ENCODE peak calls at places on chromosomes 12 and 14, in eight cellular contexts. One of them, this sample, is unnamed.

GRCh38 chr12:79686171-79686570 is 4.6 kb downstream of the PAWR start:
- DNase-seq in naive thymus-derived CD4-positive, alpha-beta T cell: no peak
- DNase-seq in RWPE1: no peak
- DNase-seq in gastrocnemius medialis: no peak
- DNase-seq in substantia nigra: no peak
- DNase-seq in keratinocyte: no peak
- DNase-seq in heart left ventricle: no peak
- DNase-seq in transverse colon: no peak
- DNase-seq in this sample: no peak

GRCh38 chr12:105706321-105706972 is 376.0 kb downstream of the C12orf75 start:
- DNase-seq in transverse colon: no peak
- DNase-seq in RWPE1: no peak
- DNase-seq in gastrocnemius medialis: peak; percentile 82
- DNase-seq in naive thymus-derived CD4-positive, alpha-beta T cell: no peak
- DNase-seq in keratinocyte: no peak
- DNase-seq in heart left ventricle: peak; percentile 34
- DNase-seq in substantia nigra: no peak
- DNase-seq in this sample: no peak

GRCh38 chr12:43969882-43970281 is 134.0 kb downstream of the TMEM117 start:
- DNase-seq in heart left ventricle: no peak
- DNase-seq in gastrocnemius medialis: no peak
- DNase-seq in naive thymus-derived CD4-positive, alpha-beta T cell: no peak
- DNase-seq in transverse colon: no peak
- DNase-seq in keratinocyte: peak; percentile 52
- DNase-seq in RWPE1: peak; percentile 47
- DNase-seq in substantia nigra: no peak
- DNase-seq in this sample: peak; percentile 61

GRCh38 chr12:57610553-57611115 is 601 bp upstream of the ARHGEF25 start:
- DNase-seq in keratinocyte: no peak
- DNase-seq in heart left ventricle: peak; percentile 84
- DNase-seq in RWPE1: no peak
- DNase-seq in substantia nigra: no peak
- DNase-seq in transverse colon: peak; percentile 59
- DNase-seq in gastrocnemius medialis: no peak
- DNase-seq in naive thymus-derived CD4-positive, alpha-beta T cell: no peak
- DNase-seq in this sample: no peak

GRCh38 chr14:105411985-105412767 is 7.5 kb upstream of the MTA1 start:
- DNase-seq in keratinocyte: no peak
- DNase-seq in heart left ventricle: no peak
- DNase-seq in gastrocnemius medialis: no peak
- DNase-seq in naive thymus-derived CD4-positive, alpha-beta T cell: no peak
- DNase-seq in transverse colon: no peak
- DNase-seq in substantia nigra: no peak
- DNase-seq in RWPE1: no peak
- DNase-seq in this sample: no peak

GRCh38 chr14:98512501-98513251 is 759.3 kb downstream of the BCL11B start:
- DNase-seq in RWPE1: no peak
- DNase-seq in substantia nigra: no peak
- DNase-seq in gastrocnemius medialis: no peak
- DNase-seq in transverse colon: no peak
- DNase-seq in heart left ventricle: no peak
- DNase-seq in naive thymus-derived CD4-positive, alpha-beta T cell: no peak
- DNase-seq in keratinocyte: no peak
- DNase-seq in this sample: no peak

GRCh38 chr12:102824218-102824835 is 92.7 kb downstream of the PAH start:
- DNase-seq in naive thymus-derived CD4-positive, alpha-beta T cell: no peak
- DNase-seq in RWPE1: peak; percentile 33
- DNase-seq in gastrocnemius medialis: no peak
- DNase-seq in substantia nigra: no peak
- DNase-seq in keratinocyte: no peak
- DNase-seq in transverse colon: no peak
- DNase-seq in heart left ventricle: peak; percentile 30
- DNase-seq in this sample: no peak

GRCh38 chr12:10722502-10722904 is 620 bp downstream of the YBX3 start:
- DNase-seq in substantia nigra: no peak
- DNase-seq in heart left ventricle: peak; percentile 53
- DNase-seq in naive thymus-derived CD4-positive, alpha-beta T cell: peak; percentile 47
- DNase-seq in gastrocnemius medialis: no peak
- DNase-seq in keratinocyte: no peak
- DNase-seq in transverse colon: peak; percentile 43
- DNase-seq in RWPE1: peak; percentile 48
- DNase-seq in this sample: no peak

GRCh38 chr14:87013583-87013982 is 979.4 kb downstream of the GALC start:
- DNase-seq in keratinocyte: no peak
- DNase-seq in heart left ventricle: no peak
- DNase-seq in transverse colon: no peak
- DNase-seq in gastrocnemius medialis: no peak
- DNase-seq in RWPE1: no peak
- DNase-seq in substantia nigra: no peak
- DNase-seq in naive thymus-derived CD4-positive, alpha-beta T cell: no peak
- DNase-seq in this sample: no peak

GRCh38 chr14:70094631-70095030 is 94.1 kb downstream of the SLC8A3 start:
- DNase-seq in RWPE1: no peak
- DNase-seq in gastrocnemius medialis: no peak
- DNase-seq in heart left ventricle: no peak
- DNase-seq in naive thymus-derived CD4-positive, alpha-beta T cell: no peak
- DNase-seq in keratinocyte: no peak
- DNase-seq in substantia nigra: no peak
- DNase-seq in transverse colon: no peak
- DNase-seq in this sample: no peak

GRCh38 chr12:132364348-132364902 is 35.0 kb upstream of the GALNT9 start:
- DNase-seq in keratinocyte: no peak
- DNase-seq in substantia nigra: no peak
- DNase-seq in RWPE1: no peak
- DNase-seq in gastrocnemius medialis: no peak
- DNase-seq in heart left ventricle: no peak
- DNase-seq in transverse colon: no peak
- DNase-seq in naive thymus-derived CD4-positive, alpha-beta T cell: no peak
- DNase-seq in this sample: no peak

GRCh38 chr14:24895243-24895583 is 154.7 kb downstream of the STXBP6 start:
- DNase-seq in substantia nigra: no peak
- DNase-seq in gastrocnemius medialis: no peak
- DNase-seq in heart left ventricle: no peak
- DNase-seq in RWPE1: no peak
- DNase-seq in naive thymus-derived CD4-positive, alpha-beta T cell: no peak
- DNase-seq in transverse colon: no peak
- DNase-seq in keratinocyte: no peak
- DNase-seq in this sample: no peak

GRCh38 chr12:51947597-51947996 is 3.9 kb upstream of the ACVR1B start:
- DNase-seq in gastrocnemius medialis: no peak
- DNase-seq in keratinocyte: no peak
- DNase-seq in substantia nigra: no peak
- DNase-seq in RWPE1: no peak
- DNase-seq in naive thymus-derived CD4-positive, alpha-beta T cell: no peak
- DNase-seq in heart left ventricle: no peak
- DNase-seq in transverse colon: no peak
- DNase-seq in this sample: no peak

GRCh38 chr14:94458096-94458495 is 5.5 kb upstream of the SERPINA11 start:
- DNase-seq in gastrocnemius medialis: no peak
- DNase-seq in substantia nigra: no peak
- DNase-seq in RWPE1: no peak
- DNase-seq in keratinocyte: no peak
- DNase-seq in heart left ventricle: no peak
- DNase-seq in transverse colon: no peak
- DNase-seq in naive thymus-derived CD4-positive, alpha-beta T cell: no peak
- DNase-seq in this sample: no peak

GRCh38 chr12:122399592-122400373 is 22.7 kb downstream of the CLIP1 start:
- DNase-seq in gastrocnemius medialis: peak; percentile 97
- DNase-seq in RWPE1: peak; percentile 68
- DNase-seq in substantia nigra: no peak
- DNase-seq in naive thymus-derived CD4-positive, alpha-beta T cell: peak; percentile 72
- DNase-seq in keratinocyte: peak; percentile 75
- DNase-seq in heart left ventricle: peak; percentile 75
- DNase-seq in transverse colon: peak; percentile 55
- DNase-seq in this sample: peak; percentile 79

GRCh38 chr12:116539905-116540482 is 19.2 kb upstream of the MAP1LC3B2 start:
- DNase-seq in substantia nigra: no peak
- DNase-seq in heart left ventricle: peak; percentile 67
- DNase-seq in transverse colon: peak; percentile 38
- DNase-seq in gastrocnemius medialis: no peak
- DNase-seq in naive thymus-derived CD4-positive, alpha-beta T cell: no peak
- DNase-seq in RWPE1: no peak
- DNase-seq in keratinocyte: no peak
- DNase-seq in this sample: no peak

GRCh38 chr14:89469210-89470198 is 52.5 kb upstream of the FOXN3 start:
- DNase-seq in gastrocnemius medialis: no peak
- DNase-seq in substantia nigra: no peak
- DNase-seq in heart left ventricle: no peak
- DNase-seq in transverse colon: no peak
- DNase-seq in naive thymus-derived CD4-positive, alpha-beta T cell: no peak
- DNase-seq in RWPE1: no peak
- DNase-seq in keratinocyte: no peak
- DNase-seq in this sample: no peak

GRCh38 chr12:93483151-93483807 is 16.0 kb downstream of the MRPL42 start:
- DNase-seq in RWPE1: no peak
- DNase-seq in naive thymus-derived CD4-positive, alpha-beta T cell: no peak
- DNase-seq in substantia nigra: no peak
- DNase-seq in gastrocnemius medialis: no peak
- DNase-seq in keratinocyte: no peak
- DNase-seq in transverse colon: no peak
- DNase-seq in heart left ventricle: no peak
- DNase-seq in this sample: no peak

GRCh38 chr14:99505089-99505488 is 23.9 kb downstream of the CCNK start:
- DNase-seq in transverse colon: no peak
- DNase-seq in keratinocyte: no peak
- DNase-seq in naive thymus-derived CD4-positive, alpha-beta T cell: no peak
- DNase-seq in RWPE1: no peak
- DNase-seq in substantia nigra: no peak
- DNase-seq in heart left ventricle: no peak
- DNase-seq in gastrocnemius medialis: no peak
- DNase-seq in this sample: no peak

GRCh38 chr12:3018284-3019004 is 58.7 kb upstream of the TSPAN9 start:
- DNase-seq in substantia nigra: no peak
- DNase-seq in transverse colon: no peak
- DNase-seq in keratinocyte: no peak
- DNase-seq in naive thymus-derived CD4-positive, alpha-beta T cell: no peak
- DNase-seq in RWPE1: no peak
- DNase-seq in heart left ventricle: peak; percentile 15
- DNase-seq in gastrocnemius medialis: no peak
- DNase-seq in this sample: no peak

GRCh38 chr12:124449623-124450375 is 117.6 kb downstream of the NCOR2 start:
- DNase-seq in naive thymus-derived CD4-positive, alpha-beta T cell: no peak
- DNase-seq in substantia nigra: no peak
- DNase-seq in heart left ventricle: peak; percentile 26
- DNase-seq in gastrocnemius medialis: no peak
- DNase-seq in RWPE1: no peak
- DNase-seq in transverse colon: no peak
- DNase-seq in keratinocyte: no peak
- DNase-seq in this sample: no peak

GRCh38 chr12:113173081-113173698 is 12.1 kb downstream of the DDX54 start:
- DNase-seq in keratinocyte: no peak
- DNase-seq in substantia nigra: no peak
- DNase-seq in RWPE1: no peak
- DNase-seq in heart left ventricle: no peak
- DNase-seq in gastrocnemius medialis: no peak
- DNase-seq in transverse colon: no peak
- DNase-seq in naive thymus-derived CD4-positive, alpha-beta T cell: no peak
- DNase-seq in this sample: no peak

GRCh38 chr12:113172185-113172584 is 13.1 kb downstream of the DDX54 start:
- DNase-seq in gastrocnemius medialis: no peak
- DNase-seq in transverse colon: no peak
- DNase-seq in RWPE1: no peak
- DNase-seq in heart left ventricle: no peak
- DNase-seq in substantia nigra: no peak
- DNase-seq in keratinocyte: no peak
- DNase-seq in naive thymus-derived CD4-positive, alpha-beta T cell: no peak
- DNase-seq in this sample: no peak

GRCh38 chr12:113170926-113171325 is 14.4 kb downstream of the DDX54 start:
- DNase-seq in gastrocnemius medialis: no peak
- DNase-seq in naive thymus-derived CD4-positive, alpha-beta T cell: no peak
- DNase-seq in transverse colon: no peak
- DNase-seq in keratinocyte: no peak
- DNase-seq in heart left ventricle: no peak
- DNase-seq in RWPE1: no peak
- DNase-seq in substantia nigra: no peak
- DNase-seq in this sample: no peak

GRCh38 chr12:113170457-113170856 is 14.8 kb downstream of the DDX54 start:
- DNase-seq in transverse colon: no peak
- DNase-seq in keratinocyte: no peak
- DNase-seq in RWPE1: no peak
- DNase-seq in naive thymus-derived CD4-positive, alpha-beta T cell: no peak
- DNase-seq in gastrocnemius medialis: no peak
- DNase-seq in substantia nigra: no peak
- DNase-seq in heart left ventricle: no peak
- DNase-seq in this sample: no peak

GRCh38 chr12:113171543-113171942 is 13.7 kb downstream of the DDX54 start:
- DNase-seq in keratinocyte: no peak
- DNase-seq in substantia nigra: no peak
- DNase-seq in RWPE1: no peak
- DNase-seq in naive thymus-derived CD4-positive, alpha-beta T cell: no peak
- DNase-seq in gastrocnemius medialis: no peak
- DNase-seq in transverse colon: no peak
- DNase-seq in heart left ventricle: no peak
- DNase-seq in this sample: no peak
- H3K27ac ChIP-seq in keratinocyte: no peak overlapping the region
- H3K27ac ChIP-seq in substantia nigra: no peak overlapping the region
- H3K27ac ChIP-seq in RWPE1: no peak overlapping the region
- H3K27ac ChIP-seq in naive thymus-derived CD4-positive, alpha-beta T cell: no peak overlapping the region
- H3K27ac ChIP-seq in gastrocnemius medialis: no peak overlapping the region
- H3K27ac ChIP-seq in transverse colon: no peak overlapping the region
- H3K27ac ChIP-seq in heart left ventricle: no peak overlapping the region
- H3K27ac ChIP-seq in this sample: no peak overlapping the region

GRCh38 chr14:104119700-104120251 is 18.6 kb upstream of the KIF26A start:
- DNase-seq in RWPE1: no peak
- DNase-seq in keratinocyte: no peak
- DNase-seq in transverse colon: peak; percentile 4
- DNase-seq in naive thymus-derived CD4-positive, alpha-beta T cell: no peak
- DNase-seq in heart left ventricle: peak; percentile 5
- DNase-seq in gastrocnemius medialis: no peak
- DNase-seq in substantia nigra: no peak
- DNase-seq in this sample: no peak
- H3K27ac ChIP-seq in RWPE1: no peak overlapping the region
- H3K27ac ChIP-seq in keratinocyte: no peak overlapping the region
- H3K27ac ChIP-seq in transverse colon: no peak overlapping the region
- H3K27ac ChIP-seq in naive thymus-derived CD4-positive, alpha-beta T cell: no peak overlapping the region
- H3K27ac ChIP-seq in heart left ventricle: no peak overlapping the region
- H3K27ac ChIP-seq in gastrocnemius medialis: no peak overlapping the region
- H3K27ac ChIP-seq in substantia nigra: no peak overlapping the region
- H3K27ac ChIP-seq in this sample: peak overlapping the region; percentile 88

DNA sequence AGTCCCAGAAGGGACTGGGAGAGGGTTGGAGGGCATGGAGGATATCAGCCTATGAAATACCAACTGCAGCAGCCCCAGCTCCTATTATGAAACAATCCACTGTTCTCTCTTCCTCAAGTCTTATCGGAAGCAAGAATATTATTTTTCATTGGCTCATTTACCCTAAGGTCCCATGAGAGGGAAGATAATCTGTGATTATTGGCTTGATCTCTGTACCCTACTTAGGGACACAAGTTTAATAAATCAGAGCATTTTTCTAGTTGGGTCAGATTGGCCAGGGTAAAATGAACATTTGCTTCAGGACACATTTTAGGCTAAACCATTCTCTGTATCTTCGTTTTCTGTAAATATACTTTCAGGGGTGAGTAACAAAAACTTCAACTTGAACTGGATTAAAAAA is 43.1 kb upstream of the GNG2 start:
- DNase-seq in heart left ventricle: no peak
- DNase-seq in substantia nigra: no peak
- DNase-seq in naive thymus-derived CD4-positive, alpha-beta T cell: no peak
- DNase-seq in RWPE1: no peak
- DNase-seq in transverse colon: no peak
- DNase-seq in keratinocyte: no peak
- DNase-seq in gastrocnemius medialis: no peak
- DNase-seq in this sample: no peak
- H3K27ac ChIP-seq in heart left ventricle: no peak overlapping the region
- H3K27ac ChIP-seq in substantia nigra: no peak overlapping the region
- H3K27ac ChIP-seq in naive thymus-derived CD4-positive, alpha-beta T cell: no peak overlapping the region
- H3K27ac ChIP-seq in RWPE1: no peak overlapping the region
- H3K27ac ChIP-seq in transverse colon: no peak overlapping the region
- H3K27ac ChIP-seq in keratinocyte: no peak overlapping the region
- H3K27ac ChIP-seq in gastrocnemius medialis: no peak overlapping the region
- H3K27ac ChIP-seq in this sample: no peak overlapping the region

GRCh38 chr12:12837025-12837872 is 24.1 kb downstream of the DDX47 start:
- DNase-seq in naive thymus-derived CD4-positive, alpha-beta T cell: peak; percentile 59
- DNase-seq in substantia nigra: no peak
- DNase-seq in gastrocnemius medialis: no peak
- DNase-seq in transverse colon: peak; percentile 72
- DNase-seq in keratinocyte: peak; percentile 82
- DNase-seq in RWPE1: peak; percentile 69
- DNase-seq in heart left ventricle: no peak
- DNase-seq in this sample: peak; percentile 72
- H3K27ac ChIP-seq in naive thymus-derived CD4-positive, alpha-beta T cell: no peak overlapping the region
- H3K27ac ChIP-seq in substantia nigra: no peak overlapping the region
- H3K27ac ChIP-seq in gastrocnemius medialis: no peak overlapping the region
- H3K27ac ChIP-seq in transverse colon: peak overlapping the region; percentile 39
- H3K27ac ChIP-seq in keratinocyte: peak overlapping the region; percentile 98
- H3K27ac ChIP-seq in RWPE1: peak overlapping the region; percentile 78
- H3K27ac ChIP-seq in heart left ventricle: no peak overlapping the region
- H3K27ac ChIP-seq in this sample: peak overlapping the region; percentile 97